ENCODE peak calls at places on chromosomes 12 and 14, in four cellular contexts. One of them, this sample, is unnamed.

GRCh38 chr14:106551265-106551664 is 1024.9 kb downstream of the TMEM121 start:
- DNase-seq in progenitor cell of endocrine pancreas: no peak
- DNase-seq in HS-5: no peak
- DNase-seq in upper lobe of right lung: no peak
- DNase-seq in this sample: peak

GRCh38 chr14:105163040-105163742 is 5.4 kb downstream of the JAG2 start:
- DNase-seq in progenitor cell of endocrine pancreas: no peak
- DNase-seq in HS-5: no peak
- DNase-seq in upper lobe of right lung: no peak
- DNase-seq in this sample: no peak

GRCh38 chr12:48580831-48581230 is 11.0 kb upstream of the LALBA start:
- DNase-seq in progenitor cell of endocrine pancreas: no peak
- DNase-seq in HS-5: no peak
- DNase-seq in upper lobe of right lung: no peak
- DNase-seq in this sample: no peak

GRCh38 chr12:74782086-74782485 is 244.5 kb downstream of the ATXN7L3B start:
- DNase-seq in progenitor cell of endocrine pancreas: no peak
- DNase-seq in HS-5: no peak
- DNase-seq in upper lobe of right lung: no peak
- DNase-seq in this sample: no peak

GRCh38 chr14:55715889-55716288 is 135.9 kb downstream of the KTN1 start:
- DNase-seq in progenitor cell of endocrine pancreas: no peak
- DNase-seq in HS-5: peak
- DNase-seq in upper lobe of right lung: no peak
- DNase-seq in this sample: no peak

GRCh38 chr12:68425998-68426397 is 93.8 kb upstream of the MDM1 start:
- DNase-seq in progenitor cell of endocrine pancreas: no peak
- DNase-seq in HS-5: no peak
- DNase-seq in upper lobe of right lung: no peak
- DNase-seq in this sample: no peak

GRCh38 chr12:6326316-6326959 is 15.4 kb downstream of the TNFRSF1A start:
- DNase-seq in progenitor cell of endocrine pancreas: peak
- DNase-seq in HS-5: no peak
- DNase-seq in upper lobe of right lung: no peak
- DNase-seq in this sample: peak

GRCh38 chr12:73067616-73068015 is 795.4 kb downstream of the TRHDE start:
- DNase-seq in progenitor cell of endocrine pancreas: no peak
- DNase-seq in HS-5: no peak
- DNase-seq in upper lobe of right lung: no peak
- DNase-seq in this sample: no peak

GRCh38 chr12:42564540-42564939 is 25.0 kb downstream of the PRICKLE1 start:
- DNase-seq in progenitor cell of endocrine pancreas: no peak
- DNase-seq in HS-5: peak
- DNase-seq in upper lobe of right lung: no peak
- DNase-seq in this sample: no peak

GRCh38 chr14:62181591-62181990 is 419.4 kb downstream of the SNAPC1 start:
- DNase-seq in progenitor cell of endocrine pancreas: no peak
- DNase-seq in HS-5: no peak
- DNase-seq in upper lobe of right lung: no peak
- DNase-seq in this sample: no peak

GRCh38 chr12:8996682-8997405 is 7.5 kb downstream of the KLRG1 start:
- DNase-seq in progenitor cell of endocrine pancreas: no peak
- DNase-seq in HS-5: peak
- DNase-seq in upper lobe of right lung: no peak
- DNase-seq in this sample: no peak

GRCh38 chr12:111248221-111248620 is 120.7 kb downstream of the PHETA1 start:
- DNase-seq in progenitor cell of endocrine pancreas: no peak
- DNase-seq in HS-5: no peak
- DNase-seq in upper lobe of right lung: peak
- DNase-seq in this sample: no peak

GRCh38 chr12:94676011-94676709 is 25.8 kb upstream of the TMCC3 start:
- DNase-seq in progenitor cell of endocrine pancreas: no peak
- DNase-seq in HS-5: no peak
- DNase-seq in upper lobe of right lung: peak
- DNase-seq in this sample: no peak

GRCh38 chr12:47604474-47604873 is 101.4 kb downstream of the RPAP3 start:
- DNase-seq in progenitor cell of endocrine pancreas: no peak
- DNase-seq in HS-5: peak
- DNase-seq in upper lobe of right lung: no peak
- DNase-seq in this sample: no peak

GRCh38 chr12:28775556-28775955 is 373.5 kb upstream of the FAR2 start:
- DNase-seq in progenitor cell of endocrine pancreas: no peak
- DNase-seq in HS-5: no peak
- DNase-seq in upper lobe of right lung: no peak
- DNase-seq in this sample: no peak

GRCh38 chr12:124370384-124370783 is 75.5 kb downstream of the RFLNA start:
- DNase-seq in progenitor cell of endocrine pancreas: no peak
- DNase-seq in HS-5: no peak
- DNase-seq in upper lobe of right lung: no peak
- DNase-seq in this sample: no peak

GRCh38 chr14:92389598-92390126 is 66.7 kb downstream of the SLC24A4 start:
- DNase-seq in progenitor cell of endocrine pancreas: no peak
- DNase-seq in HS-5: no peak
- DNase-seq in upper lobe of right lung: no peak
- DNase-seq in this sample: no peak

GRCh38 chr14:79483472-79483871 is 727.8 kb downstream of the DIO2 start:
- DNase-seq in progenitor cell of endocrine pancreas: no peak
- DNase-seq in HS-5: peak
- DNase-seq in upper lobe of right lung: no peak
- DNase-seq in this sample: no peak

GRCh38 chr14:105486974-105487448 is 325 bp downstream of the CRIP1 start:
- DNase-seq in progenitor cell of endocrine pancreas: no peak
- DNase-seq in HS-5: no peak
- DNase-seq in upper lobe of right lung: no peak
- DNase-seq in this sample: peak

GRCh38 chr12:99257672-99258071 is 389.9 kb upstream of the GARIN6 start:
- DNase-seq in progenitor cell of endocrine pancreas: no peak
- DNase-seq in HS-5: no peak
- DNase-seq in upper lobe of right lung: no peak
- DNase-seq in this sample: no peak

GRCh38 chr14:28831126-28831525 is 64.5 kb downstream of the FOXG1 start:
- DNase-seq in progenitor cell of endocrine pancreas: no peak
- DNase-seq in HS-5: no peak
- DNase-seq in upper lobe of right lung: no peak
- DNase-seq in this sample: no peak

GRCh38 chr12:53944209-53944608 is 5.6 kb downstream of the HOXC13 start:
- DNase-seq in progenitor cell of endocrine pancreas: no peak
- DNase-seq in HS-5: no peak
- DNase-seq in upper lobe of right lung: no peak
- DNase-seq in this sample: no peak